ENCODE peak calls at places on chromosomes 16 and 17, in six cellular contexts. One of them, this sample, is unnamed. For H3K27me3, the result is how much of the 10 kb centered on the place peaks cover.

GRCh38 chr17:19368119-19368660 is 5.7 kb upstream of the B9D1 start:
- DNase-seq in esophagus squamous epithelium: no peak
- DNase-seq in PC-9: no peak
- DNase-seq in MM.1S: no peak
- DNase-seq in tibial nerve: no peak
- DNase-seq in psoas muscle: no peak
- DNase-seq in this sample: no peak

GRCh38 chr17:78223765-78224164 is 7.7 kb upstream of the TMEM235 start:
- DNase-seq in esophagus squamous epithelium: no peak
- DNase-seq in PC-9: no peak
- DNase-seq in MM.1S: no peak
- DNase-seq in tibial nerve: no peak
- DNase-seq in psoas muscle: no peak
- DNase-seq in this sample: no peak

GRCh38 chr17:19579192-19579668 is 45.6 kb downstream of the SLC47A1 start:
- DNase-seq in esophagus squamous epithelium: no peak
- DNase-seq in PC-9: no peak
- DNase-seq in MM.1S: no peak
- DNase-seq in tibial nerve: no peak
- DNase-seq in psoas muscle: no peak
- DNase-seq in this sample: no peak

GRCh38 chr17:58249270-58250133 is 11.1 kb downstream of the LPO start:
- DNase-seq in esophagus squamous epithelium: no peak
- DNase-seq in PC-9: no peak
- DNase-seq in MM.1S: peak
- DNase-seq in tibial nerve: peak
- DNase-seq in psoas muscle: peak
- DNase-seq in this sample: peak

GRCh38 chr17:72191356-72191755 is 70.5 kb downstream of the SOX9 start:
- DNase-seq in esophagus squamous epithelium: no peak
- DNase-seq in PC-9: no peak
- DNase-seq in MM.1S: no peak
- DNase-seq in tibial nerve: no peak
- DNase-seq in psoas muscle: no peak
- DNase-seq in this sample: no peak

GRCh38 chr17:27491713-27492190 is 35.5 kb downstream of the KSR1 start:
- DNase-seq in esophagus squamous epithelium: no peak
- DNase-seq in PC-9: no peak
- DNase-seq in MM.1S: no peak
- DNase-seq in tibial nerve: no peak
- DNase-seq in psoas muscle: no peak
- DNase-seq in this sample: no peak

GRCh38 chr17:9254841-9255240 is 233.5 kb downstream of the NTN1 start:
- DNase-seq in esophagus squamous epithelium: no peak
- DNase-seq in PC-9: no peak
- DNase-seq in MM.1S: no peak
- DNase-seq in tibial nerve: no peak
- DNase-seq in psoas muscle: no peak
- DNase-seq in this sample: no peak

GRCh38 chr16:577796-578195 is 8.0 kb downstream of the PIGQ start:
- DNase-seq in esophagus squamous epithelium: no peak
- DNase-seq in PC-9: no peak
- DNase-seq in MM.1S: no peak
- DNase-seq in tibial nerve: no peak
- DNase-seq in psoas muscle: no peak
- DNase-seq in this sample: no peak

GRCh38 chr17:7886227-7887037 is 2.2 kb upstream of the CHD3 start:
- DNase-seq in esophagus squamous epithelium: no peak
- DNase-seq in PC-9: no peak
- DNase-seq in MM.1S: no peak
- DNase-seq in tibial nerve: peak
- DNase-seq in psoas muscle: no peak
- DNase-seq in this sample: no peak

GRCh38 chr16:89319883-89320716 is 102.6 kb downstream of the ZNF778 start:
- DNase-seq in esophagus squamous epithelium: no peak
- DNase-seq in PC-9: peak
- DNase-seq in MM.1S: peak
- DNase-seq in tibial nerve: no peak
- DNase-seq in psoas muscle: peak
- DNase-seq in this sample: peak

GRCh38 chr16:1057252-1057932 is 15.2 kb upstream of the SSTR5 start:
- DNase-seq in esophagus squamous epithelium: no peak
- DNase-seq in PC-9: no peak
- DNase-seq in MM.1S: peak
- DNase-seq in tibial nerve: no peak
- DNase-seq in psoas muscle: peak
- DNase-seq in this sample: no peak

GRCh38 chr16:31453255-31454204 is 5.8 kb upstream of the ARMC5 start:
- DNase-seq in esophagus squamous epithelium: no peak
- DNase-seq in PC-9: peak
- DNase-seq in MM.1S: no peak
- DNase-seq in tibial nerve: no peak
- DNase-seq in psoas muscle: peak
- DNase-seq in this sample: no peak

GRCh38 chr16:31141489-31142108 is 6.1 kb upstream of the PRSS8 start:
- DNase-seq in esophagus squamous epithelium: no peak
- DNase-seq in PC-9: peak
- DNase-seq in MM.1S: no peak
- DNase-seq in tibial nerve: no peak
- DNase-seq in psoas muscle: peak
- DNase-seq in this sample: no peak

GRCh38 chr17:2266045-2266864 is 37.3 kb downstream of the SMG6 start:
- DNase-seq in esophagus squamous epithelium: no peak
- DNase-seq in PC-9: no peak
- DNase-seq in MM.1S: peak
- DNase-seq in tibial nerve: no peak
- DNase-seq in psoas muscle: no peak
- DNase-seq in this sample: no peak

GRCh38 chr17:71777048-71777638 is 343.7 kb upstream of the SOX9 start:
- DNase-seq in esophagus squamous epithelium: no peak
- DNase-seq in PC-9: no peak
- DNase-seq in MM.1S: peak
- DNase-seq in tibial nerve: no peak
- DNase-seq in psoas muscle: no peak
- DNase-seq in this sample: no peak

GRCh38 chr17:2183346-2183745 is 120.2 kb downstream of the SMG6 start:
- DNase-seq in esophagus squamous epithelium: no peak
- DNase-seq in PC-9: no peak
- DNase-seq in MM.1S: no peak
- DNase-seq in tibial nerve: no peak
- DNase-seq in psoas muscle: no peak
- DNase-seq in this sample: no peak

GRCh38 chr16:85246473-85246872 is 134.2 kb upstream of the CIBAR2 start:
- DNase-seq in esophagus squamous epithelium: no peak
- DNase-seq in PC-9: no peak
- DNase-seq in MM.1S: no peak
- DNase-seq in tibial nerve: no peak
- DNase-seq in psoas muscle: no peak
- DNase-seq in this sample: no peak

GRCh38 chr16:590165-590874 is 454 bp downstream of the RAB40C start:
- DNase-seq in esophagus squamous epithelium: no peak
- DNase-seq in PC-9: no peak
- DNase-seq in MM.1S: no peak
- DNase-seq in tibial nerve: peak
- DNase-seq in psoas muscle: peak
- DNase-seq in this sample: no peak

GRCh38 chr16:88531931-88532433 is 38.2 kb upstream of the ZC3H18 start:
- DNase-seq in esophagus squamous epithelium: no peak
- DNase-seq in PC-9: no peak
- DNase-seq in MM.1S: no peak
- DNase-seq in tibial nerve: no peak
- DNase-seq in psoas muscle: peak
- DNase-seq in this sample: no peak

GRCh38 chr17:39617100-39617445 is 9.4 kb upstream of the NEUROD2 start:
- DNase-seq in esophagus squamous epithelium: no peak
- DNase-seq in PC-9: no peak
- DNase-seq in MM.1S: no peak
- DNase-seq in tibial nerve: no peak
- DNase-seq in psoas muscle: no peak
- DNase-seq in this sample: no peak
- H3K4me3 ChIP-seq in esophagus squamous epithelium: peak
- H3K4me3 ChIP-seq in PC-9: no peak
- H3K4me3 ChIP-seq in MM.1S: peak
- H3K4me3 ChIP-seq in tibial nerve: peak
- H3K4me3 ChIP-seq in psoas muscle: peak
- H3K4me3 ChIP-seq in this sample: no peak

DNA sequence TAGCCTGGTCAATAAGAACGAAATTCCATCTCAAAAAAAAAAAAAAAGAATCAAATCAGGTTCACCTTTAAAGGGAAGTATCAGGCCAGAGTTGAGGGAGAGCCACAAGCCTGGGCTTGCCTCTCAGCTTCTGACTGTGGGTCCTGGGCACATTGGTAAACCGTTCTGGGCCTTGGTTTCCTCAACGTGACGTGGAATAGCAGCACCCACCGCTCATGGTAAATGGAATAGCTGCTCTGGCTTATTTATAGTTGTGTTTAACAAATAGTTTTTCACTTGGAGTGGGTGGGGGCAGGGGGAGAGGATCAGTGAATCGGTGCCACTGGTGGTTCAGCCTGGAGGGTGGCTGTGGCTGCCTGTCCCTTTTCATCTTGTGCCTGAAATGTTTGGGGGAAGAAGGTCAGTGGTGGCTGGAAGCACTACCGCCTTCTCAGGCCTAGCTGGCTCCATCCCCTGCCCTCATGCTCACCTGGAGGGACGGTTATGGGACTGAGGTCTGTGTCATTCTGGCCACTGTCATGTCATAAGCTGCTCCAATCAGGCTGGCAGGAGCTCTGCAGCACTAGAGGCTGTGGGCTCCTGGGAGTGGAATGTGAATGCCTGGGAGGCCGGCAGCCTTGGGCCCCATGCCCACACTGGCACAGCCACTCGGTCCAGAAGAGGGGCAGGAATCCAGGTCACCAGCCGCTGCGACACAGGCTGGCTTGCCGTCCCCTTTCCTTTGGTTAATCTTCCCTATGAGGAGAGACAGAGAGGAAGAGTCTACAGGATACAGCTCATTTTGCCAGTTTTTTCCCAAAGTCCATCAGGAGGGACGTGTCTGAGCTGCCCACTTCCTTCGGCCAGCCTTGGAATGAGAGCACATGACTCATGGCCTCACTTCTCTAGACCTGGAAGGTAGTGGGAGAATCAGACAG is 27.0 kb downstream of the CCR7 start:
- DNase-seq in esophagus squamous epithelium: no peak
- DNase-seq in PC-9: no peak
- DNase-seq in MM.1S: no peak
- DNase-seq in tibial nerve: no peak
- DNase-seq in psoas muscle: peak
- DNase-seq in this sample: peak
- H3K27ac ChIP-seq in esophagus squamous epithelium: peak
- H3K27ac ChIP-seq in PC-9: no peak
- H3K27ac ChIP-seq in MM.1S: no peak
- H3K27ac ChIP-seq in tibial nerve: peak
- H3K27ac ChIP-seq in psoas muscle: peak
- H3K27ac ChIP-seq in this sample: no peak

DNA sequence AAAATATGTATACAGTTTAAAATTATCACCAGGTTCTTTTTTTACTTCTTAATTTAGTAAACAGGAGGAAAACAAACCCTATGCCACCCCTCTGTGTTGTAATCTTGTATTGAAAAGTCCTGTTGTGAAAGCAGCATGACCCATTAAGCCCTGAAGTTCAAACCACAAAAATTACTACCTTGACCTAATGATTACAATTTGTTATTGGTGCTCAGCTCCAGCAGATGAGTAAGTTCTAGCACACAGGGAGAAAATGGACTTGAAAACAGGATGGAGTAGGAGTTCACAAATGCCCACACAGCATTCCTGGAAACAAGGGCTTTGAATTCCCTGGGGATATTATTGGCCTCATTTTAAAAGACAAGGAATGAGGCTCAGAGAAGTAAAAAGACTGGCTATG is 505.8 kb upstream of the ERCC4 start:
- DNase-seq in esophagus squamous epithelium: no peak
- DNase-seq in PC-9: no peak
- DNase-seq in MM.1S: no peak
- DNase-seq in tibial nerve: no peak
- DNase-seq in psoas muscle: no peak
- DNase-seq in this sample: no peak
- H3K27me3 ChIP-seq in esophagus squamous epithelium: under half
- H3K27me3 ChIP-seq in PC-9: under half
- H3K27me3 ChIP-seq in MM.1S: under half
- H3K27me3 ChIP-seq in tibial nerve: under half
- H3K27me3 ChIP-seq in psoas muscle: under half
- H3K27me3 ChIP-seq in this sample: under half

DNA sequence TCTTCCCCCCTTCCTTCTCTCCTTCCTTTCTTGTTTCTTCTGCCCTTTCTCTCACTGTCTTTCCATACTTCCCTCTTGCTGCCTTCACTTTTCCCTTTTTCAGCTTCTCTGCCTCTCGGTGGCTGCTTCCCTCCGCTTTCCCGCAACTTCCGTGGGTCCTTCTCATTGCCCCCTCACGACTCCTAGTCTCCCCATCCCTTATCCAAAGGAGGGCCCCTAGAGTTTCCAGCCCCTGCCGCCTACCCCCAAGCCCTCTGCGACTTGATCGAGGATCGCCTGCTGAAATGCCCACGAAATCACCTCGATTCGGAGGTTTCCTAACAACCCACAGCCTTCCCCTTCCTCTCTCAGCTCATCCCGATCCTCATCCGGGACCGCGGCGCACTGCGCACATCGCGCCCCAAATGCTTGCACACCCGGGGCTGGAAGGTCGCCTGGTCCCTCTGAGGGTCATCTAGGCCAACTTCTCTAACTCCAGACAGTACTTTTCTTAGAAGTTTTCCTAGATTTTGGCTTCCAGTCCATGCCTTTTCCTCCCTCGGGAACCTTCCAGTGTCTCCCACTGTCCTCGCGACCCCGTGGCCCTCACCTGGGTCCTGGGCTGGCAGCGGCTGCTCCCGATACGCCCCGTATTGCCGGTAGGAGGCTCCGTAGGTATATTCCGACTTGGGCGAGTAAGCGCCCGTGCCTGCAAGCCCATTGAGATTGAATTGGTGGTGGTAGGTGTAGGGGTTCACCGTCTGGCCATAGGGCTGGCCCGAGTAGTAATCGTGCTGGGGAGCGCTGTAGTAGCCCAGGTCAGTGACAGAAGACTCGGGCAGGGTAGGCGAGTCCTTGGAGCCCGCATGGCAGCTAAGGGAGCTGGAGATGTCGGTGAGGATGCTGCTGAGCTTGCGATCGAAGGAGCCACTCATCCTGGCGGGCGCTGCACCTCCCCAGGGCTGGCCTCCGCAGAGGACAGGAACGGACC is 654 bp downstream of the DLX3 start:
- DNase-seq in esophagus squamous epithelium: no peak
- DNase-seq in PC-9: no peak
- DNase-seq in MM.1S: no peak
- DNase-seq in tibial nerve: no peak
- DNase-seq in psoas muscle: no peak
- DNase-seq in this sample: no peak
- H3K4me3 ChIP-seq in esophagus squamous epithelium: peak
- H3K4me3 ChIP-seq in PC-9: peak
- H3K4me3 ChIP-seq in MM.1S: no peak
- H3K4me3 ChIP-seq in tibial nerve: peak
- H3K4me3 ChIP-seq in psoas muscle: peak
- H3K4me3 ChIP-seq in this sample: peak

This sample was measured in dorsolateral prefrontal cortex.